ENCODE peak calls at places on chromosomes 1 and 21, in four cellular contexts. H is neuronal stem cell, K is neural progenitor cell, F is endothelial cell of umbilical vein. A is an unnamed sample.

GRCh38 chr1:27332536-27333281 is 9.1 kb upstream of the SYTL1 start:
- DNase-seq in H (no peak), K (peak), F (peak), A (no peak)

GRCh38 chr21:16323586-16323985 is 593.8 kb downstream of the USP25 start:
- DNase-seq in H (no peak), K (no peak), F (no peak), A (peak)

GRCh38 chr1:212727386-212728181 is 27.9 kb upstream of the BATF3 start:
- DNase-seq in H (no peak), K (no peak), F (no peak), A (peak)

GRCh38 chr1:229341811-229342304 is 989 bp downstream of the CCSAP start:
- DNase-seq in H (peak), K (no peak), F (no peak), A (peak)

GRCh38 chr1:40877681-40878080 is 15.5 kb upstream of the CITED4 start:
- DNase-seq in H (no peak), K (no peak), F (peak), A (peak)

GRCh38 chr1:192633533-192634258 is 2.3 kb upstream of the RGS13 start:
- DNase-seq in H (no peak), K (peak), F (no peak), A (peak)

GRCh38 chr1:221022331-221022730 is 143.1 kb downstream of the HLX start:
- DNase-seq in H (no peak), K (no peak), F (no peak), A (no peak)

GRCh38 chr1:227487606-227488005 is 75.8 kb upstream of the ZNF678 start:
- DNase-seq in H (no peak), K (no peak), F (no peak), A (no peak)

GRCh38 chr1:17976843-17977242 is 130.8 kb upstream of the IGSF21 start:
- DNase-seq in H (no peak), K (no peak), F (no peak), A (no peak)

GRCh38 chr1:196659471-196659870 is 7.6 kb downstream of the CFH start:
- DNase-seq in H (no peak), K (no peak), F (no peak), A (no peak)

GRCh38 chr1:112697781-112698201 is 9.1 kb downstream of the RHOC start:
- DNase-seq in H (no peak), K (no peak), F (no peak), A (no peak)

GRCh38 chr1:88394958-88395357 is 289.1 kb upstream of the PKN2 start:
- DNase-seq in H (no peak), K (peak), F (no peak), A (no peak)

GRCh38 chr21:36541721-36542139 is 61.8 kb upstream of the CLDN14 start:
- DNase-seq in H (no peak), K (no peak), F (no peak), A (no peak)

GRCh38 chr1:67264152-67264551 is 43.5 kb upstream of the IL12RB2 start:
- DNase-seq in H (no peak), K (no peak), F (no peak), A (no peak)

GRCh38 chr1:31437433-31438037 is 24.5 kb downstream of the SERINC2 start:
- DNase-seq in H (no peak), K (no peak), F (no peak), A (no peak)

GRCh38 chr21:25967566-25968438 is 202.8 kb downstream of the APP start:
- DNase-seq in H (no peak), K (no peak), F (peak), A (no peak)

GRCh38 chr1:109969430-109969829 is 15.1 kb upstream of the AHCYL1 start:
- DNase-seq in H (no peak), K (no peak), F (no peak), A (peak)

GRCh38 chr1:209497729-209498128 is 85.8 kb upstream of the CAMK1G start:
- DNase-seq in H (no peak), K (no peak), F (no peak), A (no peak)

GRCh38 chr1:90835172-90835660 is 118.1 kb upstream of the BARHL2 start:
- DNase-seq in H (no peak), K (peak), F (no peak), A (no peak)

GRCh38 chr1:189007824-189008223 is 1469.8 kb downstream of the BRINP3 start:
- DNase-seq in H (no peak), K (no peak), F (no peak), A (no peak)

GRCh38 chr1:44636711-44637589 is 37.3 kb downstream of the TMEM53 start:
- DNase-seq in H (no peak), K (no peak), F (no peak), A (peak)

GRCh38 chr1:96747565-96747964 is 26.0 kb downstream of the PTBP2 start:
- DNase-seq in H (no peak), K (no peak), F (no peak), A (no peak)

GRCh38 chr1:205294914-205295310 is 26.6 kb downstream of the NUAK2 start:
- DNase-seq in H (no peak), K (no peak), F (no peak), A (no peak)

GRCh38 chr1:29356663-29357062 is 120.3 kb downstream of the PTPRU start:
- DNase-seq in H (no peak), K (no peak), F (no peak), A (no peak)

GRCh38 chr1:224704409-224704735 is 88.3 kb downstream of the CNIH3 start:
- DNase-seq in H (no peak), K (no peak), F (no peak), A (no peak)

GRCh38 chr1:229003233-229004031 is 267.5 kb upstream of the RAB4A start:
- DNase-seq in H (no peak), K (peak), F (no peak), A (peak)

GRCh38 chr1:234398849-234399381 is 25.7 kb downstream of the COA6 start:
- DNase-seq in H (no peak), K (no peak), F (no peak), A (peak)

GRCh38 chr1:154575147-154575927 is 7.8 kb downstream of the CHRNB2 start:
- DNase-seq in H (no peak), K (no peak), F (no peak), A (no peak)

DNA sequence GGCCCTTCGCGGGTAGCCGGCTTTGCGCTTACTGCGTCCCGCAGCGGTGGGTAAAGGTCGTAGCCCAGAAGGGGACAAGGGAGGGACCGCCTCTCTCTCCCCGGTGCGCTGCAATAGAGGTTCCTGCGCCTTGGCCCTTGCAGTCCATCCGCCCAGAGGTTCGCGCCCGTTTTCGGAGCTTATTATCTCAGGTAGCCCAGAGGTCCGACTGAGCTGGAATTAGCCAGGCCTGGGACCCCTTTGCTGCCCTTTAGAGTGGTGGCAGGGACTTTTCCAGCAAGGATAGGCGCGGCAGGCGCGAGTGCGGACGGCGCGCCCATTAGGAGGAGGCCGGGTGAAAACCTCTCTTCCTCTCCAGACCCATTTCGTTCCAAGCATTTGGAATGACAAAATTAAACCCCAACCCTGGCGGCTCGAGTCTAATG is 5.0 kb downstream of the LHX4 start:
- DNase-seq in H (no peak), K (peak), F (no peak), A (no peak)
- H3K4me3 ChIP-seq in H (peak), K (peak), F (no peak), A (no peak)

GRCh38 chr1:46940307-46940706 is 969 bp downstream of the CYP4A11 start:
- DNase-seq in H (no peak), K (no peak), F (no peak), A (no peak)

GRCh38 chr1:46942086-46942485 is 810 bp upstream of the CYP4A11 start:
- DNase-seq in H (no peak), K (no peak), F (no peak), A (no peak)

GRCh38 chr1:46937270-46937669 is 4.0 kb downstream of the CYP4A11 start:
- DNase-seq in H (no peak), K (no peak), F (no peak), A (no peak)

DNA sequence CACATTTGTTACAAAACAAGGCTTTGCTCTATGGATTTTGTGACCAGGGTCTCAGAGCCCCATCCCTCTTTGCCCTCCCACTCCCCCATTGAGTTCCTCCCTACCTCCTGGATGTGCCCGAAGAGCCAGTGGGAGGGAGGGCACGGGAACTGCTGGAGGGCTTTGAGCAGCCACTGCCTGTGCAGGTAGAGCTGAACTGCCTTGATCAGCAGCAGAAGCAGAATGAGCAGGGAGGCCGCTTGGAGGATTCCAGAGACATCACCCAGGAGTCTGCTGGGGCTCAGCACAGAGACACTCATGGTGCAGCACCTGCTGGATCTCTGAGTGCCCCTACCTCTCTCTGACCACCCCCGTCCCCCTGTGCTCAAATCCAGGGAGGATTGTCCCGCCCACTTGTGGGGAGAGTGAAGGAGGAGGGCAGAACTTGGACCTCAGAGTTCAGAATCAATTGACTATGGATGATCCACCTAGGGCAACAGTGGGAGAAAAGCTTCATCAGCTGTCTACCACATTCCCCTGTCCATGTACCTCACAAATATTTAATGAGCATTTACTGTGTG is at the start of gene CYP4A11:
- DNase-seq in H (no peak), K (no peak), F (no peak), A (no peak)
- H3K9ac ChIP-seq in H (no peak), K (no peak), F (no peak), A (no peak)

DNA sequence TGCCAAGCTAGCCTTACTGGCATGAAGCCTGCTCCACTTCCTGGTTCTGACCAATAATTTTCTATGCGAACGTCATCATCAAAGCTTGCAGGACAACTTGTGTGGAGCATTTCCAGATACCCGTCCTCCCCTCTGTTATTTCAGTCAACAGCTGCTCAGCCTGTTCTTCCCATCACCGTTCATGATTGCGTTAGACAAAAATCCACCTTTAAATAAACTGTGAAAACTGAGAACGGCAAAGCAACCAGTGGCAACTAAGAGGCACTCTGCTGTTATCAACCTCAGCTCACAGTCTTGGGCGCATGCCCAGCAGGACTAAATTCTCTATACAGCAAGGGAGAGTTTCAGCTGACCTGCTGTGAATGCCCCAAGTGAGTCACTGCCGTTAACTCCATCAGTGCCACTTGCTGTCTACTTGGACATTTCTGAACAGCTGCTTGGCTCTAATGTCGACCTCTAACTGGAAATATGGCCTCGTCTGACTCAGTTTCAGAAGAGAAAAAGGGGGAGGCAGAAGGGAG is 207.4 kb upstream of the RUNX1 start:
- DNase-seq in H (peak), K (peak), F (peak), A (peak)
- H2AFZ ChIP-seq in H (no peak), K (peak), F (peak), A (no peak)

GRCh38 chr1:16352842-16353535 is 709 bp upstream of the FBXO42 start:
- DNase-seq in H (no peak), K (no peak), F (no peak), A (no peak)

GRCh38 chr1:16348414-16349182 is 3.7 kb downstream of the FBXO42 start:
- DNase-seq in H (no peak), K (no peak), F (peak), A (peak)

GRCh38 chr1:16351449-16351993 is 759 bp downstream of the FBXO42 start:
- DNase-seq in H (no peak), K (peak), F (peak), A (peak)

GRCh38 chr1:16351994-16352841 is at the start of gene FBXO42:
- DNase-seq in H (peak), K (peak), F (peak), A (peak)

GRCh38 chr1:16349847-16350406 is 2.4 kb downstream of the FBXO42 start:
- DNase-seq in H (no peak), K (no peak), F (no peak), A (no peak)
- H3K4me3 ChIP-seq in H (no peak), K (peak), F (no peak), A (no peak)

GRCh38 chr21:38289697-38290096 is 32.9 kb downstream of the KCNJ15 start:
- DNase-seq in H (no peak), K (no peak), F (peak), A (peak)
- H3K9ac ChIP-seq in H (no peak), K (no peak), F (no peak), A (no peak)

GRCh38 chr1:24175033-24175755 is 11.9 kb downstream of the IFNLR1 start:
- DNase-seq in H (no peak), K (no peak), F (no peak), A (no peak)

GRCh38 chr1:24169286-24169685 is 17.8 kb downstream of the IFNLR1 start:
- DNase-seq in H (no peak), K (no peak), F (no peak), A (no peak)

GRCh38 chr1:24172598-24172997 is 14.5 kb downstream of the IFNLR1 start:
- DNase-seq in H (no peak), K (no peak), F (no peak), A (no peak)

GRCh38 chr1:24177161-24177560 is 9.9 kb downstream of the IFNLR1 start:
- DNase-seq in H (no peak), K (no peak), F (no peak), A (no peak)

DNA sequence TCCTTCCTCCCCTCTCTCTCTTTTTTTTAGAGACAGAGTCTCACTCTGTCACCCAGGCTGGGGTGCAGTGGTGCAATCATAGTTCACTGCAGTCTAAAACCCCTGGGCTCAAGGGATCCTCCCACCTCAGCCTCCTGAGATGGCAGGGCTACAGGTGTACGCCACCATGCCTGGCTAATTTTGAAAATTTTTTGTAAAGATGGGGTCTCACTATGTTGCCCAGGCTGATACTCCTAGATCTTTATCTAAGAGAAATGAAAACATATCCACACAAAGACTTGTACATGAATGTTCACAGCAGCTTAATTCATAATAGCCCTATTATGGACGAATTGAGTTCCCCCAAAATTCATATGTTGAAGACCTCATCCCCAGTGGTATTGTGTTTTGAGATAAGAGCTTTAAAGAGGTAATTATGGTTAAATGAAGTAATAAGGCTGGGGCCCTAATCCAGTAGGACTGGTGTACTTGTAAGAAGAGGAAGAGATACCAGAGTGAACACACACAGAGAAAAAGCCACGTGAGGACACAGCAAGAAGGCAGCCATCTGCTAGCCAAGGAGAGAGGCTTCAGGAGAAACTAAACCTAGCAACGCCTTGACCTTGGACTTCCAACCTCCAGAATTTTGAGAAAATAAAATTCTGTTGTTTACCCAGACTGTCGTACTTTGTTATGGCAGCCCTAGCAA is 13.3 kb downstream of the IFNLR1 start:
- DNase-seq in H (no peak), K (no peak), F (no peak), A (no peak)
- H2AFZ ChIP-seq in H (no peak), K (no peak), F (no peak), A (no peak)

A was measured in fibroblast of lung.